ENCODE peak calls at places on chromosomes 16 and 17, in five cellular contexts. F is activated T-helper 1 cell treated with anti-CD3 and anti-CD28 coated beads, Interleukin-2, amount 50 U/mL, for 16 hours; E is NCI-H526; H is globus pallidus; Y is stimulated activated CD8-positive, alpha-beta memory T cell treated with anti-CD3 and anti-CD28 coated beads, Interleukin-15, amount 100 ng/mL, for 24 hours. S is an unnamed sample.
A peak's percentile ranks its signal among the peaks of the same experiment; 100 is the strongest.

GRCh38 chr17:28159924-28160323 is 117.4 kb downstream of the NLK start:
- DNase-seq in F (no peak), E (no peak), H (no peak), Y (no peak), S (no peak)

GRCh38 chr17:55430531-55431228 is 9.0 kb upstream of the MMD start:
- DNase-seq in F (no peak), E (no peak), H (no peak), Y (no peak), S (no peak)

GRCh38 chr16:86680661-86681439 is 102.5 kb downstream of the FOXL1 start:
- DNase-seq in F (no peak), E (no peak), H (no peak), Y (no peak), S (no peak)

GRCh38 chr16:66364117-66364958 is 2.2 kb upstream of the CDH5 start:
- DNase-seq in F (no peak), E (no peak), H (no peak), Y (no peak), S (no peak)

GRCh38 chr16:85382717-85383118 is 230.4 kb upstream of the GSE1 start:
- DNase-seq in F (no peak), E (no peak), H (no peak), Y (no peak), S (no peak)

GRCh38 chr16:11781773-11782172 is 15.3 kb downstream of the ZC3H7A start:
- DNase-seq in F (no peak), E (peak; percentile 69), H (peak; percentile 88), Y (no peak), S (no peak)

GRCh38 chr17:82106697-82107305 is 8.8 kb upstream of the FASN start:
- DNase-seq in F (no peak), E (no peak), H (peak; percentile 42), Y (no peak), S (no peak)

GRCh38 chr17:72648702-72649101 is 443.8 kb downstream of the SLC39A11 start:
- DNase-seq in F (no peak), E (no peak), H (no peak), Y (no peak), S (no peak)

GRCh38 chr17:51165680-51166197 is 472 bp upstream of the NME2 start:
- DNase-seq in F (no peak), E (no peak), H (no peak), Y (no peak), S (peak; percentile 39)

GRCh38 chr17:3695723-3696411 is at the start of gene P2RX5:
- DNase-seq in F (no peak), E (no peak), H (no peak), Y (peak; percentile 21), S (peak; percentile 34)